ENCODE peak calls at places on chromosomes 3 and 15, in nine cellular contexts. H, D, Q, Y, B, E, Z, L and M are unnamed samples.

GRCh38 chr3:170764017-170764416 is 106.0 kb downstream of the RPL22L1 start:
- DNase-seq in Y (no peak), B (no peak), H (no peak), Q (no peak), Z (no peak), D (no peak), E (no peak), L (no peak), M (no peak)

GRCh38 chr3:99953596-99953995 is 135.9 kb downstream of the CMSS1 start:
- DNase-seq in H (no peak), D (no peak), E (no peak), Q (no peak), Y (no peak), Z (no peak), B (no peak), L (no peak), M (no peak)

GRCh38 chr15:29120593-29121368 is 148.8 kb downstream of the NSMCE3 start:
- DNase-seq in Z (no peak), L (no peak), B (no peak), D (no peak), E (no peak), Q (no peak), Y (no peak), H (no peak), M (no peak)

GRCh38 chr15:94231728-94232086 is 346 bp downstream of the MCTP2 start:
- DNase-seq in B (no peak), Z (no peak), D (peak; percentile 57), Y (no peak), Q (no peak), H (no peak), L (no peak), E (no peak), M (peak; percentile 1)

GRCh38 chr15:40852529-40852928 is 8.7 kb downstream of the SPINT1 start:
- DNase-seq in Y (no peak), L (peak; percentile 45), Z (no peak), Q (no peak), B (no peak), H (no peak), D (no peak), E (no peak), M (no peak)

GRCh38 chr3:197428117-197428761 is 127.5 kb downstream of the BDH1 start:
- DNase-seq in Q (no peak), Z (peak; percentile 30), D (peak; percentile 47), L (peak; percentile 78), B (no peak), E (no peak), H (peak; percentile 25), Y (no peak), M (peak; percentile 22)

GRCh38 chr15:76285241-76285825 is 25.9 kb downstream of the ETFA start:
- DNase-seq in Q (peak; percentile 4), D (no peak), E (no peak), H (peak; percentile 5), B (no peak), Z (peak; percentile 78), L (peak; percentile 43), Y (no peak), M (no peak)

GRCh38 chr3:632571-633170 is 436.1 kb downstream of the CHL1 start:
- DNase-seq in H (peak; percentile 47), E (no peak), B (no peak), Y (peak; percentile 50), Z (peak; percentile 8), L (no peak), D (peak; percentile 82), Q (peak; percentile 63), M (no peak)

GRCh38 chr15:26867199-26868007 is 541 bp downstream of the GABRA5 start:
- DNase-seq in Y (no peak), Z (peak; percentile 24), B (no peak), D (peak; percentile 54), L (peak; percentile 70), Q (no peak), E (no peak), H (no peak), M (no peak)

GRCh38 chr3:19474169-19474568 is 325.9 kb downstream of the KCNH8 start:
- DNase-seq in Y (no peak), Z (no peak), L (no peak), Q (no peak), E (no peak), H (no peak), D (peak; percentile 41), B (no peak), M (no peak)

GRCh38 chr3:45772341-45773035 is 23.8 kb downstream of the SLC6A20 start:
- DNase-seq in E (no peak), D (no peak), H (no peak), Q (no peak), L (no peak), B (no peak), Y (peak; percentile 8), Z (no peak), M (peak; percentile 40)

DNA sequence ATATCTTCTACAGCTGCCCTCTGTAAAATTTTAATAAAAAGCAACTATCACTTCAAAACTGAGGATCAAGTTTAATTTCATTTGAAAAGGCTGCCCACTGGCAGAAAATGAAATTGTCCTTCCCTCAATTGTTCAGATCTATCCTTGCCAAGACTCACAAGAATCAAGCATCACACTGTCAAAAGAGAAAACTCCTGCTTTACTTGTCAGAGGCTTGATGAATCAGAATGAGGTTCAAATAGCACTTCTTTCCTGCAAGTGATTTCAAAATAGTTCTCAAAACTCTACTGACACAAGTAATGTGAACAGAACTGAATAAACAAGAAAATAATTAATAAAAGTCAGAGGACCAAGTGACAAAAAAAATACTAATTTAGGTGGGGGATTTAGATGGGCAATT is 70.6 kb downstream of the GOLIM4 start:
- DNase-seq in H (peak; percentile 9), D (no peak), L (peak; percentile 10), E (no peak), B (no peak), Y (no peak), Z (no peak), Q (no peak), M (no peak)
- H3K27ac ChIP-seq in H (no peak overlapping the region), D (no peak overlapping the region), L (peak overlapping the region; percentile 90), E (no peak overlapping the region), B (no peak overlapping the region), Y (no peak overlapping the region), Z (no peak overlapping the region), Q (peak overlapping the region; percentile 56), M (no peak overlapping the region)

GRCh38 chr15:81010086-81010485 is 9.4 kb downstream of the TLNRD1 start:
- DNase-seq in L (no peak), D (no peak), Y (no peak), H (no peak), E (no peak), Q (no peak), Z (no peak), B (no peak), M (no peak)
- H3K27ac ChIP-seq in L (no peak overlapping the region), D (no peak overlapping the region), Y (no peak overlapping the region), H (no peak overlapping the region), E (no peak overlapping the region), Q (no peak overlapping the region), Z (no peak overlapping the region), B (no peak overlapping the region), M (no peak overlapping the region)

GRCh38 chr3:172596394-172596706 is 73.1 kb upstream of the TNFSF10 start:
- DNase-seq in L (no peak), E (no peak), Q (no peak), Z (no peak), D (no peak), Y (no peak), B (no peak), H (no peak), M (no peak)
- H3K27ac ChIP-seq in L (no peak overlapping the region), E (no peak overlapping the region), Q (no peak overlapping the region), Z (no peak overlapping the region), D (no peak overlapping the region), Y (peak overlapping the region; percentile 18), B (peak overlapping the region; percentile 51), H (no peak overlapping the region), M (no peak overlapping the region)

DNA sequence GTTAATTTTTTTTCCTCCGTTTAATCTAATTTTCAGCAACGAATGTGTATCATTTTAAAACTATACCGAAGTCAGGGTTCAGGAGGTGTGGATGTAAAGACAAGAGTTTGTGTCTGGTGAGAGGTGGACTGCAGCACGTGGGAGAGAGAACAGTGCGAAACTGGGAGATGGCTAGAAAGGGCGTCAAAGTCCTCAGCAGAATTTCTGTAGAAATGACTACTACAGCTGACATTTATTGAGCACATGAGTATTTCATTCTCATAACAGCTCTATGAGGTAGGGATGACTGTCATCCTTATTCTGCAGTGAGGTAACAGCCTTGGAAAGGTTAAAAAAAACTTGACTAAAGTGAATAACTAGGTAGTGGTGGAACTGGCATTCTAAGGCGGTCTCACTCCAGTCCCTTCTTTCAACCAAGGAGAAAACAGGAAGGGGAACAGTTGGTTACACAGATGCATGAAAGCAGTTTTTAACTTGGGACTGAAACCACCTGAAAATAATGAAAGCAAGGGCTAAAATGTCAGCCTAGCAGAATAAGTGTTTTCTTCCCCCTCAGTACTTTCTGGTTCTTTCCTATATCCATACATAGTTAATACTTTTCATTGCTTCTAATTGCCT is 611 bp upstream of the AVEN start:
- DNase-seq in D (no peak), H (peak; percentile 28), Z (no peak), Q (peak; percentile 16), Y (no peak), E (no peak), B (no peak), L (peak; percentile 37), M (no peak)
- H3K27ac ChIP-seq in D (no peak overlapping the region), H (peak overlapping the region; percentile 62), Z (peak overlapping the region; percentile 98), Q (no peak overlapping the region), Y (peak overlapping the region; percentile 98), E (no peak overlapping the region), B (peak overlapping the region; percentile 89), L (peak overlapping the region; percentile 31), M (peak overlapping the region; percentile 88)